ENCODE peak calls at places on chromosomes 1 and 21, in six cellular contexts. R is astrocyte of the cerebellum, Y is brain microvascular endothelial cell, T is epithelial cell of esophagus, F is ovary, P is AG10803. U is an unnamed sample.

GRCh38 chr1:79193211-79194079 is 186.9 kb upstream of the ADGRL4 start:
- DNase-seq in Y (peak; percentile 74), F (no peak), R (no peak), P (peak; percentile 40), T (peak; percentile 84), U (peak; percentile 24)

GRCh38 chr1:43232071-43232470 is 37.7 kb upstream of the TMEM125 start:
- DNase-seq in T (peak; percentile 49), F (no peak), R (peak; percentile 51), P (peak; percentile 64), Y (peak; percentile 73), U (peak; percentile 56)

GRCh38 chr1:187477103-187477502 is 648.4 kb downstream of the PLA2G4A start:
- DNase-seq in R (peak; percentile 1), Y (peak; percentile 6), P (no peak), T (peak; percentile 13), F (no peak), U (no peak)

GRCh38 chr1:16172964-16173446 is 17.1 kb upstream of the EPHA2 start:
- DNase-seq in T (peak; percentile 82), P (no peak), Y (peak; percentile 58), R (no peak), F (no peak), U (no peak)

GRCh38 chr1:39898146-39898545 is 3.6 kb downstream of the MYCL start:
- DNase-seq in T (no peak), P (no peak), F (no peak), Y (no peak), R (no peak), U (no peak)

GRCh38 chr1:184622136-184622823 is 132.4 kb downstream of the EDEM3 start:
- DNase-seq in P (peak; percentile 94), F (peak; percentile 87), Y (peak; percentile 67), R (peak; percentile 61), T (no peak), U (no peak)

GRCh38 chr1:101820080-101820479 is 176.6 kb downstream of the OLFM3 start:
- DNase-seq in F (no peak), P (peak; percentile 9), R (peak; percentile 2), T (peak; percentile 58), Y (peak; percentile 4), U (peak; percentile 21)

GRCh38 chr1:12065872-12066271 is 2.8 kb downstream of the TNFRSF8 start:
- DNase-seq in F (no peak), R (no peak), Y (no peak), T (no peak), P (no peak), U (no peak)

GRCh38 chr1:108830119-108831008 is 26.5 kb downstream of the AKNAD1 start:
- DNase-seq in Y (peak; percentile 98), P (peak; percentile 98), F (no peak), R (peak; percentile 52), T (peak; percentile 85), U (no peak)

GRCh38 chr1:1858382-1859086 is 32.4 kb downstream of the GNB1 start:
- DNase-seq in T (peak; percentile 56), F (peak; percentile 59), P (peak; percentile 86), Y (peak; percentile 86), R (peak; percentile 53), U (peak; percentile 48)

GRCh38 chr21:18164933-18165332 is 79.7 kb upstream of the CHODL start:
- DNase-seq in T (peak; percentile 28), Y (no peak), F (no peak), P (no peak), R (no peak), U (no peak)

GRCh38 chr1:158933621-158934020 is 2.3 kb downstream of the PYHIN1 start:
- DNase-seq in P (no peak), F (no peak), Y (no peak), T (no peak), R (no peak), U (no peak)

GRCh38 chr1:107139833-107140702 is 771 bp upstream of the NTNG1 start:
- DNase-seq in Y (peak; percentile 19), T (peak; percentile 75), P (peak; percentile 71), F (peak; percentile 35), R (peak; percentile 26), U (no peak)

GRCh38 chr1:216181590-216181989 is 241.7 kb downstream of the USH2A start:
- DNase-seq in Y (no peak), F (no peak), P (no peak), R (no peak), T (no peak), U (no peak)

GRCh38 chr1:196669051-196669450 is 17.2 kb downstream of the CFH start:
- DNase-seq in R (no peak), Y (no peak), F (no peak), P (no peak), T (no peak), U (no peak)

GRCh38 chr1:225911207-225912130 is 12.6 kb downstream of the PYCR2 start:
- DNase-seq in T (peak; percentile 41), F (peak; percentile 86), Y (peak; percentile 21), P (peak; percentile 36), R (no peak), U (no peak)

GRCh38 chr1:84809023-84809422 is 84.0 kb downstream of the LPAR3 start:
- DNase-seq in P (no peak), R (no peak), T (no peak), F (no peak), Y (no peak), U (no peak)

GRCh38 chr1:175191654-175192053 is 922 bp downstream of the KIAA0040 start:
- DNase-seq in P (peak; percentile 13), T (peak; percentile 39), R (no peak), F (no peak), Y (no peak), U (no peak)

GRCh38 chr1:230772457-230773395 is 25.5 kb downstream of the CAPN9 start:
- DNase-seq in T (peak; percentile 45), P (peak; percentile 69), R (peak; percentile 29), F (peak; percentile 41), Y (peak; percentile 59), U (no peak)

GRCh38 chr1:36223373-36223995 is 759 bp upstream of the THRAP3 start:
- DNase-seq in Y (peak; percentile 74), T (peak; percentile 43), P (peak; percentile 69), F (no peak), R (no peak), U (no peak)

GRCh38 chr1:115545791-115546733 is 95.7 kb upstream of the VANGL1 start:
- DNase-seq in R (peak; percentile 92), Y (peak; percentile 94), P (peak; percentile 98), F (peak; percentile 36), T (peak; percentile 94), U (peak; percentile 89)

GRCh38 chr1:30172757-30173156 is 550.6 kb downstream of the MATN1 start:
- DNase-seq in F (no peak), T (no peak), R (no peak), P (no peak), Y (no peak), U (no peak)

GRCh38 chr1:7565099-7565750 is 205.9 kb upstream of the VAMP3 start:
- DNase-seq in F (peak; percentile 10), P (no peak), R (no peak), T (no peak), Y (no peak), U (no peak)

GRCh38 chr1:115879977-115880376 is 39.1 kb upstream of the NHLH2 start:
- DNase-seq in Y (no peak), T (no peak), R (no peak), F (no peak), P (no peak), U (no peak)

GRCh38 chr1:25198731-25199231 is 33.5 kb downstream of the SYF2 start:
- DNase-seq in F (no peak), Y (peak; percentile 37), T (no peak), P (peak; percentile 42), R (no peak), U (no peak)

GRCh38 chr1:1118893-1119220 is 3.0 kb upstream of the C1orf159 start:
- DNase-seq in T (no peak), F (no peak), P (no peak), Y (no peak), R (no peak), U (no peak)

GRCh38 chr1:94543893-94544635 is 2.5 kb upstream of the F3 start:
- DNase-seq in P (peak; percentile 77), F (no peak), R (no peak), Y (peak; percentile 42), T (peak; percentile 58), U (no peak)

GRCh38 chr1:3675436-3675835 is 23.1 kb downstream of the TP73 start:
- DNase-seq in P (no peak), F (no peak), T (no peak), Y (no peak), R (no peak), U (no peak)

GRCh38 chr1:3679098-3679555 is 26.8 kb downstream of the TP73 start:
- DNase-seq in T (no peak), R (no peak), F (no peak), Y (no peak), P (no peak), U (no peak)

GRCh38 chr1:3677411-3677944 is 25.2 kb downstream of the TP73 start:
- DNase-seq in P (no peak), R (no peak), Y (no peak), F (no peak), T (no peak), U (no peak)

GRCh38 chr1:3678361-3679097 is 26.2 kb downstream of the TP73 start:
- DNase-seq in P (no peak), T (peak; percentile 59), R (no peak), F (no peak), Y (no peak), U (no peak)

DNA sequence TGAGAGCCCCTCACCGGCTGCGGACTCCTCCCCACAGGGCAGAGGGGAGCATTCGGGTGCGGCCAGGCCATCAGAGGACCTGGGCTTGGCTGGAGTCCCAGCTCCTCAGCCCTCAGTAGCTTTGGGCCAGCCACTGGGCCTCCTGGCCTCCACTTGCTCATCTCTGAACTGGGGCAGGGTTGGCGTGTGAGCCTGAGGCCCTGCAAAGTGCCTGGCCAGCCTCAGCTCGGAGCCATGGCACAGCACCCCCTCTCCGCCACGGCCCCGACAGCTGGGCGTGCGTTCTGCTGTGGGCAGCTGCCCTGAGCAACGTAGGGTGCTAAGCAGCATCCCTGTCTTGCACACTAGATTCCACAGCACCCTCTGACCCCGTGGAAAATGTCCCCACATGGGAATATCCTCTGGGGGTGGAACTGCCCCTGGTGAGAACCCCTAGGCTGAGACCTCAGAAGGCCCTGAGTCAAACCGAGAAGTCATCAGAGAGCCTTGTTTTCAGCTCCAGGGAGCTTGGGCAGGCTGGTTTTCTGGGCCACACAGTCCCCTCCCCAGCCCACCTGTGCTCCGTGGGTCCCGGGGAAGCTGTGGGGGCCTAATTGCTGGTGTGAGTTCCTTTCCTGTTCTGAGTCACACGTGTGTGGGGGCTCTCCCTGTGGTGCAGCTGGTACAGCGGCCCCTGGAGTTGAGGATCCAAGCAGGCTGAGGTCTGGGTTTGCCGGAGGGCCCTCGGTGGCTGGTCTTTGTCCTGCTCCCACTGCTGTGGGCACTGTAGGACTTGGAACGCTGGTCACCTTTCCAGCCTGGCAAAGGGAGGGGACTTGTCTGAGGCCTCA is 24.5 kb downstream of the TP73 start:
- DNase-seq in P (no peak), Y (no peak), T (no peak), R (no peak), F (no peak), U (no peak)
- H3K4me3 ChIP-seq in P (no peak overlapping the region), Y (no peak overlapping the region), T (no peak overlapping the region), R (no peak overlapping the region), F (no peak overlapping the region), U (no peak overlapping the region)

GRCh38 chr1:207052736-207053545 is at the start of gene PFKFB2:
- DNase-seq in P (peak; percentile 88), F (peak; percentile 98), R (peak; percentile 89), T (peak; percentile 100), Y (peak; percentile 93), U (peak; percentile 99)
- TF ChIP-seq CTCF in P (no peak), F (no peak), R (no peak), T (peak; percentile 40), Y (no peak), U (peak; percentile 1)

GRCh38 chr1:246788895-246789338 is 64.7 kb downstream of the SCCPDH start:
- DNase-seq in P (peak; percentile 23), T (no peak), R (no peak), F (peak; percentile 57), Y (no peak), U (no peak)
- H3K4me3 ChIP-seq in P (no peak overlapping the region), T (no peak overlapping the region), R (no peak overlapping the region), F (peak overlapping the region; percentile 28), Y (peak overlapping the region; percentile 30), U (peak overlapping the region; percentile 40)

GRCh38 chr1:198771562-198772153 is 132.8 kb downstream of the PTPRC start:
- DNase-seq in F (no peak), Y (peak; percentile 74), T (peak; percentile 44), P (peak; percentile 31), R (peak; percentile 49), U (no peak)
- TF ChIP-seq CTCF in F (no peak), Y (peak; percentile 61), T (peak; percentile 55), P (peak; percentile 53), R (peak; percentile 55), U (peak; percentile 67)